ENCODE peak calls at places on chromosomes 4 and X, in nine cellular contexts. One of them, this sample, is unnamed.

GRCh38 chr4:185109736-185110135 is 33.3 kb upstream of the SLC25A4 start:
- DNase-seq in left kidney: no peak
- DNase-seq in H7: no peak
- DNase-seq in T1000: no peak
- DNase-seq in head of caudate nucleus: no peak
- DNase-seq in mucosa of descending colon: no peak
- DNase-seq in islet precursor cell: no peak
- DNase-seq in NCI-H524: no peak
- DNase-seq in stimulated activated CD4-positive, alpha-beta T cell treated with anti-CD3 and anti-CD28 coated beads, Interleukin-15, amount 100 ng/mL, for 1 hour: no peak
- DNase-seq in this sample: no peak

GRCh38 chr4:181146031-181146430 is 1097.2 kb upstream of the TENM3 start:
- DNase-seq in T1000: no peak
- DNase-seq in mucosa of descending colon: no peak
- DNase-seq in NCI-H524: no peak
- DNase-seq in left kidney: no peak
- DNase-seq in islet precursor cell: no peak
- DNase-seq in stimulated activated CD4-positive, alpha-beta T cell treated with anti-CD3 and anti-CD28 coated beads, Interleukin-15, amount 100 ng/mL, for 1 hour: no peak
- DNase-seq in H7: no peak
- DNase-seq in head of caudate nucleus: no peak
- DNase-seq in this sample: no peak

GRCh38 chr4:183360161-183360919 is 38.1 kb upstream of the CLDN24 start:
- DNase-seq in mucosa of descending colon: no peak
- DNase-seq in left kidney: no peak
- DNase-seq in H7: no peak
- DNase-seq in islet precursor cell: peak; percentile 68
- DNase-seq in stimulated activated CD4-positive, alpha-beta T cell treated with anti-CD3 and anti-CD28 coated beads, Interleukin-15, amount 100 ng/mL, for 1 hour: no peak
- DNase-seq in NCI-H524: no peak
- DNase-seq in T1000: no peak
- DNase-seq in head of caudate nucleus: peak; percentile 46
- DNase-seq in this sample: no peak

GRCh38 chrX:155997436-155997835 is at the start of gene IL9R:
- DNase-seq in H7: no peak
- DNase-seq in T1000: no peak
- DNase-seq in NCI-H524: no peak
- DNase-seq in stimulated activated CD4-positive, alpha-beta T cell treated with anti-CD3 and anti-CD28 coated beads, Interleukin-15, amount 100 ng/mL, for 1 hour: no peak
- DNase-seq in left kidney: no peak
- DNase-seq in islet precursor cell: no peak
- DNase-seq in head of caudate nucleus: no peak
- DNase-seq in mucosa of descending colon: peak; percentile 25
- DNase-seq in this sample: no peak

GRCh38 chr4:89586864-89587263 is 250.1 kb downstream of the SNCA start:
- DNase-seq in left kidney: no peak
- DNase-seq in islet precursor cell: no peak
- DNase-seq in NCI-H524: no peak
- DNase-seq in stimulated activated CD4-positive, alpha-beta T cell treated with anti-CD3 and anti-CD28 coated beads, Interleukin-15, amount 100 ng/mL, for 1 hour: no peak
- DNase-seq in H7: no peak
- DNase-seq in T1000: no peak
- DNase-seq in mucosa of descending colon: no peak
- DNase-seq in head of caudate nucleus: no peak
- DNase-seq in this sample: no peak

GRCh38 chrX:53193093-53193492 is 31.9 kb downstream of the KDM5C start:
- DNase-seq in NCI-H524: no peak
- DNase-seq in H7: no peak
- DNase-seq in islet precursor cell: no peak
- DNase-seq in stimulated activated CD4-positive, alpha-beta T cell treated with anti-CD3 and anti-CD28 coated beads, Interleukin-15, amount 100 ng/mL, for 1 hour: no peak
- DNase-seq in mucosa of descending colon: no peak
- DNase-seq in left kidney: no peak
- DNase-seq in T1000: no peak
- DNase-seq in head of caudate nucleus: no peak
- DNase-seq in this sample: no peak

GRCh38 chr4:687048-687974 is 1.6 kb downstream of the SLC49A3 start:
- DNase-seq in left kidney: no peak
- DNase-seq in H7: no peak
- DNase-seq in islet precursor cell: peak; percentile 96
- DNase-seq in head of caudate nucleus: no peak
- DNase-seq in mucosa of descending colon: peak; percentile 89
- DNase-seq in T1000: peak; percentile 69
- DNase-seq in stimulated activated CD4-positive, alpha-beta T cell treated with anti-CD3 and anti-CD28 coated beads, Interleukin-15, amount 100 ng/mL, for 1 hour: no peak
- DNase-seq in NCI-H524: no peak
- DNase-seq in this sample: peak; percentile 92

GRCh38 chr4:122733805-122734155 is 1.3 kb downstream of the BBS12 start:
- DNase-seq in T1000: no peak
- DNase-seq in islet precursor cell: no peak
- DNase-seq in stimulated activated CD4-positive, alpha-beta T cell treated with anti-CD3 and anti-CD28 coated beads, Interleukin-15, amount 100 ng/mL, for 1 hour: no peak
- DNase-seq in H7: no peak
- DNase-seq in head of caudate nucleus: no peak
- DNase-seq in left kidney: peak; percentile 15
- DNase-seq in NCI-H524: no peak
- DNase-seq in mucosa of descending colon: no peak
- DNase-seq in this sample: no peak

GRCh38 chrX:133989491-133989890 is 4.1 kb upstream of the GPC3 start:
- DNase-seq in head of caudate nucleus: no peak
- DNase-seq in H7: no peak
- DNase-seq in mucosa of descending colon: no peak
- DNase-seq in NCI-H524: no peak
- DNase-seq in islet precursor cell: no peak
- DNase-seq in stimulated activated CD4-positive, alpha-beta T cell treated with anti-CD3 and anti-CD28 coated beads, Interleukin-15, amount 100 ng/mL, for 1 hour: no peak
- DNase-seq in T1000: no peak
- DNase-seq in left kidney: peak; percentile 85
- DNase-seq in this sample: no peak

GRCh38 chr4:100838286-100838685 is 320.5 kb upstream of the EMCN start:
- DNase-seq in T1000: no peak
- DNase-seq in H7: no peak
- DNase-seq in left kidney: no peak
- DNase-seq in islet precursor cell: no peak
- DNase-seq in head of caudate nucleus: no peak
- DNase-seq in NCI-H524: peak; percentile 33
- DNase-seq in mucosa of descending colon: no peak
- DNase-seq in stimulated activated CD4-positive, alpha-beta T cell treated with anti-CD3 and anti-CD28 coated beads, Interleukin-15, amount 100 ng/mL, for 1 hour: no peak
- DNase-seq in this sample: no peak

GRCh38 chr4:73341454-73341853 is 62.6 kb upstream of the ALB start:
- DNase-seq in NCI-H524: peak; percentile 76
- DNase-seq in T1000: no peak
- DNase-seq in H7: peak; percentile 56
- DNase-seq in left kidney: peak; percentile 73
- DNase-seq in head of caudate nucleus: peak; percentile 77
- DNase-seq in mucosa of descending colon: peak; percentile 57
- DNase-seq in islet precursor cell: peak; percentile 79
- DNase-seq in stimulated activated CD4-positive, alpha-beta T cell treated with anti-CD3 and anti-CD28 coated beads, Interleukin-15, amount 100 ng/mL, for 1 hour: no peak
- DNase-seq in this sample: peak; percentile 75

GRCh38 chr4:100356172-100356571 is 161.7 kb downstream of the EMCN start:
- DNase-seq in stimulated activated CD4-positive, alpha-beta T cell treated with anti-CD3 and anti-CD28 coated beads, Interleukin-15, amount 100 ng/mL, for 1 hour: no peak
- DNase-seq in mucosa of descending colon: no peak
- DNase-seq in head of caudate nucleus: no peak
- DNase-seq in H7: no peak
- DNase-seq in left kidney: no peak
- DNase-seq in NCI-H524: no peak
- DNase-seq in T1000: no peak
- DNase-seq in islet precursor cell: no peak
- DNase-seq in this sample: no peak

GRCh38 chr4:211033-211511 is 86.8 kb downstream of the ZNF718 start:
- DNase-seq in mucosa of descending colon: no peak
- DNase-seq in islet precursor cell: no peak
- DNase-seq in H7: no peak
- DNase-seq in head of caudate nucleus: no peak
- DNase-seq in stimulated activated CD4-positive, alpha-beta T cell treated with anti-CD3 and anti-CD28 coated beads, Interleukin-15, amount 100 ng/mL, for 1 hour: no peak
- DNase-seq in T1000: no peak
- DNase-seq in left kidney: no peak
- DNase-seq in NCI-H524: no peak
- DNase-seq in this sample: no peak

GRCh38 chr4:13322681-13323101 is 161.4 kb downstream of the RAB28 start:
- DNase-seq in H7: no peak
- DNase-seq in stimulated activated CD4-positive, alpha-beta T cell treated with anti-CD3 and anti-CD28 coated beads, Interleukin-15, amount 100 ng/mL, for 1 hour: no peak
- DNase-seq in T1000: no peak
- DNase-seq in head of caudate nucleus: no peak
- DNase-seq in left kidney: no peak
- DNase-seq in islet precursor cell: no peak
- DNase-seq in NCI-H524: no peak
- DNase-seq in mucosa of descending colon: no peak
- DNase-seq in this sample: no peak

GRCh38 chrX:2875798-2876399 is 47.2 kb downstream of the GYG2 start:
- DNase-seq in left kidney: no peak
- DNase-seq in islet precursor cell: no peak
- DNase-seq in mucosa of descending colon: no peak
- DNase-seq in H7: peak; percentile 74
- DNase-seq in T1000: no peak
- DNase-seq in NCI-H524: peak; percentile 33
- DNase-seq in stimulated activated CD4-positive, alpha-beta T cell treated with anti-CD3 and anti-CD28 coated beads, Interleukin-15, amount 100 ng/mL, for 1 hour: no peak
- DNase-seq in head of caudate nucleus: no peak
- DNase-seq in this sample: peak; percentile 39

GRCh38 chrX:109268340-109268739 is 213.5 kb downstream of the GUCY2F start:
- DNase-seq in islet precursor cell: peak; percentile 83
- DNase-seq in stimulated activated CD4-positive, alpha-beta T cell treated with anti-CD3 and anti-CD28 coated beads, Interleukin-15, amount 100 ng/mL, for 1 hour: no peak
- DNase-seq in left kidney: no peak
- DNase-seq in H7: no peak
- DNase-seq in T1000: no peak
- DNase-seq in mucosa of descending colon: no peak
- DNase-seq in NCI-H524: no peak
- DNase-seq in head of caudate nucleus: no peak
- DNase-seq in this sample: no peak

This sample was measured in hepatocyte.